ENCODE peak calls at places on chromosomes 11 and 22, in four cellular contexts. C is neuronal stem cell, H is mesenchymal stem cell, A is IMR-90. X is an unnamed sample.

GRCh38 chr11:67270256-67271211 is 4.3 kb downstream of the GRK2 start:
- DNase-seq in C (no peak), H (peak), A (no peak), X (peak)

GRCh38 chr22:39362932-39363331 is 13.1 kb downstream of the SYNGR1 start:
- DNase-seq in C (no peak), H (no peak), A (no peak), X (no peak)

GRCh38 chr11:130055637-130056036 is 14.1 kb upstream of the APLP2 start:
- DNase-seq in C (no peak), H (no peak), A (no peak), X (peak)

GRCh38 chr22:40241200-40241763 is 63.6 kb downstream of the TNRC6B start:
- DNase-seq in C (no peak), H (no peak), A (no peak), X (no peak)

GRCh38 chr11:127000291-127000968 is at the start of gene KIRREL3:
- DNase-seq in C (no peak), H (peak), A (peak), X (peak)

GRCh38 chr11:102829671-102830070 is 13.7 kb downstream of the MMP3 start:
- DNase-seq in C (no peak), H (no peak), A (no peak), X (no peak)

GRCh38 chr11:10400856-10401255 is 54.2 kb upstream of the AMPD3 start:
- DNase-seq in C (no peak), H (no peak), A (peak), X (no peak)

GRCh38 chr22:35253946-35254345 is 3.3 kb upstream of the HMGXB4 start:
- DNase-seq in C (no peak), H (no peak), A (no peak), X (no peak)

GRCh38 chr11:124799384-124800225 is 601 bp downstream of the MSANTD2 start:
- DNase-seq in C (peak), H (peak), A (peak), X (no peak)

GRCh38 chr22:44648821-44649566 is 53.0 kb upstream of the PRR5 start:
- DNase-seq in C (no peak), H (peak), A (peak), X (no peak)

GRCh38 chr22:19038164-19038546 is 84.1 kb downstream of the DGCR2 start:
- DNase-seq in C (no peak), H (no peak), A (no peak), X (no peak)

GRCh38 chr11:56885182-56885581 is 103.5 kb upstream of the OR5AK2 start:
- DNase-seq in C (peak), H (no peak), A (no peak), X (no peak)

GRCh38 chr11:118437736-118438125 is 1.4 kb downstream of the KMT2A start:
- DNase-seq in C (peak), H (peak), A (peak), X (no peak)

GRCh38 chr11:93838967-93839366 is 11.5 kb downstream of the VSTM5 start:
- DNase-seq in C (no peak), H (no peak), A (no peak), X (no peak)

GRCh38 chr11:119262668-119263351 is 54.1 kb downstream of the MCAM start:
- DNase-seq in C (no peak), H (peak), A (peak), X (no peak)

GRCh38 chr11:87039371-87039770 is 1.6 kb downstream of the TMEM135 start:
- DNase-seq in C (no peak), H (no peak), A (peak), X (no peak)

GRCh38 chr11:267491-267994 is 10.7 kb upstream of the NLRP6 start:
- DNase-seq in C (no peak), H (no peak), A (no peak), X (no peak)

GRCh38 chr11:8070417-8071101 is 10.5 kb upstream of the TUB start:
- DNase-seq in C (no peak), H (peak), A (peak), X (no peak)

GRCh38 chr11:114088216-114088615 is 28.7 kb downstream of the ZBTB16 start:
- DNase-seq in C (no peak), H (no peak), A (no peak), X (no peak)

GRCh38 chr11:102407901-102408300 is 44.7 kb downstream of the TMEM123 start:
- DNase-seq in C (no peak), H (no peak), A (no peak), X (no peak)

GRCh38 chr11:100010393-100010792 is 676.7 kb upstream of the ARHGAP42 start:
- DNase-seq in C (no peak), H (no peak), A (no peak), X (peak)

GRCh38 chr11:63906087-63906486 is 10.9 kb downstream of the RCOR2 start:
- DNase-seq in C (no peak), H (no peak), A (no peak), X (no peak)

GRCh38 chr11:128862913-128863660 is 4.0 kb downstream of the KCNJ1 start:
- DNase-seq in C (no peak), H (peak), A (peak), X (no peak)

GRCh38 chr22:36086629-36087254 is 58.1 kb upstream of the RBFOX2 start:
- DNase-seq in C (no peak), H (no peak), A (no peak), X (no peak)

GRCh38 chr11:118592616-118593367 is 14.6 kb upstream of the PHLDB1 start:
- DNase-seq in C (no peak), H (peak), A (no peak), X (no peak)

GRCh38 chr11:33899383-33900037 is 7.6 kb upstream of the LMO2 start:
- DNase-seq in C (no peak), H (peak), A (peak), X (no peak)

GRCh38 chr11:33802414-33802950 is 28.2 kb upstream of the FBXO3 start:
- DNase-seq in C (peak), H (peak), A (peak), X (peak)

GRCh38 chr11:94938399-94939055 is 34.8 kb downstream of the CWC15 start:
- DNase-seq in C (no peak), H (peak), A (peak), X (no peak)

GRCh38 chr11:86511086-86511551 is 136.4 kb downstream of the CCDC81 start:
- DNase-seq in C (no peak), H (peak), A (peak), X (no peak)

GRCh38 chr11:70577948-70578347 is 179.6 kb downstream of the CTTN start:
- DNase-seq in C (no peak), H (no peak), A (no peak), X (no peak)

GRCh38 chr11:68938816-68939582 is 35.3 kb downstream of the IGHMBP2 start:
- DNase-seq in C (no peak), H (no peak), A (no peak), X (no peak)

GRCh38 chr11:64025205-64025604 is 10.5 kb upstream of the FLRT1 start:
- DNase-seq in C (no peak), H (no peak), A (no peak), X (no peak)

GRCh38 chr11:2301631-2302272 is at the start of the genes C11orf21 and TSPAN32:
- DNase-seq in C (no peak), H (peak), A (peak), X (no peak)

GRCh38 chr22:17960695-17961442 is 63.5 kb downstream of the MICAL3 start:
- DNase-seq in C (no peak), H (no peak), A (no peak), X (no peak)

GRCh38 chr11:41786087-41786486 is 326.6 kb upstream of the LRRC4C start:
- DNase-seq in C (no peak), H (peak), A (no peak), X (no peak)

GRCh38 chr11:76735218-76735480 is 48.0 kb upstream of the TSKU start:
- DNase-seq in C (no peak), H (no peak), A (no peak), X (no peak)
- H3K18ac ChIP-seq in C (no peak), H (no peak), A (no peak), X (no peak)

DNA sequence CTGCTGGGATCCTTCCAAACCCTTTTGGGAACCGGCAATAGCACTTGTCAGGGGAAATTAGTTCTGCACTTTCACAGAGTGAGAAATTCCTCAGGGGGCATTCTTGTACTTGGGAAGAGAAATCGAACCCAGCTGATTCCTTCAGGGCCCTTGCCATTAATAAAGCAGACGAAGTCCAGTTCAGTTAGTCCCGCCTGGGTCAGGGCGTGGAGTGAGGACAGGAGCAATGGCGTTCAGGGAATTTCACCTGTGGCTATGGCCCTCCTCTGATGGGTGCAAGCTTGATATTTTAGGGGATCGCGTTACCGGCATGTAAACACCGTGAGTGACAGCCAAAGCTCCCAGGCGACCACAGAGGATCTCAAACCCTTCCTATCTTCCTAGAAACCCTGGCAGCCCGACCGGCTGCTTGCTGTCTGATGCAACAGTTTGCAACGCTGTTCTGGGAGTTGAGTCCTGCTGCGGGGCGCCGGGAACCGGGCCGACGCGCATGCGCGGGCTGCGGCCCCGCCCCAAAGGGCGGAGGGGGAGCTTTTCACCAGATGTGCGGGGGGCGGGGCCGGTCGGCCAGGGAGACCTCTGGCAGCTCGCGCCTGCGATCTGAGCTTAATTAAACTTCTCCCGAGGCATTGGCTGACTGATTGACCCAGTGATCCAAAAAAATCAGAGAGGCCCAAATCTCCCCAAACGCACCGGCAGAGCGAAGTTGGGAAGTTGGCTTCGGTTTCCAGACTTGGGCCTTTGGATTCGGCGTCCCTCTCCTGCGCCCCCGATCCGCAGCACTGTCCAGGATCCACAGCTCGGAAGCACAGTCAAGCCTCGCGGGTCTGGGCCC is 34.3 kb upstream of the CREB3L1 start:
- DNase-seq in C (peak), H (peak), A (peak), X (peak)
- H2AK5ac ChIP-seq in C (no peak), H (peak), A (peak), X (peak)

DNA sequence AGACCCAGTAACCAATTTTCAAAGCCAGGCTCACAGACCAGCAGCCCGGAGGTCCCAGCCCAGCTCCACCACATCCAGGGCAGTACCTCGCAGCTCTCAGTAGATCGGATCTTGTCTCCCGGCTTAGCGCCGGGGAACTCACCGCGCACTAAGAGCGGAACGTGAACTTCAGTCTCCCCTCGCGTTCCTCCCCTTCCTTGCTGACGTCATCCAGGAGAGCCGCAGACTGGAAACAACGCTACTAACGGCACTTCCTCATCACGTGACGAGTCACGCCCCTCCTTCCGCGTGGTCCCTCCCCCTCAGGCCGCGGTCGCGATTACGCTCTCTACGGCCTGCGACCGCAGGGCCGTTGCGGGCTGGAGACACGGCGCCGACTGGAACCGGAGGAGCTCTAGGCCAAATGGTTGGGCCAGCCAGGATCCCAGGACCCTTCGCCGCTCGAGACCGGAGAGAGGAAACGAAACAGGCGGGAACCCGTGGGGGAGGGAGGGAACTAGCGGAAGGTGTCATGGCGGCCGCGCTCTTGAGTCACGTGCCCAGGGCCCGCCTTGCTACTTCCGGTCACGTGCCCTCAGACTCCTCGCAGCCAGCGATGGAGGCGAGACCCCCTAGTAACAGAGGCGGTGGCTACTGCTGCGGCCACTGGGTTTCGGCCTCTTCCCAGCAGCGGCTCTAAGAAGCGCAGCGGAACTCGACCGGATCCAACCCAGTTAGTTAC is at the start of the genes GTF2H1 and HPS5:
- DNase-seq in C (peak), H (peak), A (peak), X (peak)
- H3K18ac ChIP-seq in C (peak), H (peak), A (peak), X (peak)

DNA sequence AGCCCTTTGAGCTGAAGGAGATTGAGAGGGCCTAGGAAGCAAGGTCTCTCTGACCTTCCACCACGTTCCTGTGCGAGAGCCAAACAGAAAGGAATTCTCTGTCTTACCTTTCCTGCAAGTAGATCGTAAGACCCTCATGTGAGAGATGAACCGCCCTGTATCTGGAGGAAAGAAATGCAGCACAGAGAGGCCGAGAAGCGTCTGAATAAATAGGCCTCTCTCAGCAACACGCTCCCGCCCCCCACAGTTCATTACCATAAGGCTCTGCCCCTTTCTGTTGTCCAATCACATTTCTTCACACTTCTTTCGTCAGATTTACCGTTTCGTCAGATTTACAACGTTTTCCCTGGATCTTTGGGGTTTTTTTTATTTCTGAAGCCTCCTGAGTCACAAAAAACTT is 90.3 kb downstream of the BLID start:
- DNase-seq in C (no peak), H (no peak), A (no peak), X (no peak)
- H2AK5ac ChIP-seq in C (no peak), H (no peak), A (peak), X (no peak)

DNA sequence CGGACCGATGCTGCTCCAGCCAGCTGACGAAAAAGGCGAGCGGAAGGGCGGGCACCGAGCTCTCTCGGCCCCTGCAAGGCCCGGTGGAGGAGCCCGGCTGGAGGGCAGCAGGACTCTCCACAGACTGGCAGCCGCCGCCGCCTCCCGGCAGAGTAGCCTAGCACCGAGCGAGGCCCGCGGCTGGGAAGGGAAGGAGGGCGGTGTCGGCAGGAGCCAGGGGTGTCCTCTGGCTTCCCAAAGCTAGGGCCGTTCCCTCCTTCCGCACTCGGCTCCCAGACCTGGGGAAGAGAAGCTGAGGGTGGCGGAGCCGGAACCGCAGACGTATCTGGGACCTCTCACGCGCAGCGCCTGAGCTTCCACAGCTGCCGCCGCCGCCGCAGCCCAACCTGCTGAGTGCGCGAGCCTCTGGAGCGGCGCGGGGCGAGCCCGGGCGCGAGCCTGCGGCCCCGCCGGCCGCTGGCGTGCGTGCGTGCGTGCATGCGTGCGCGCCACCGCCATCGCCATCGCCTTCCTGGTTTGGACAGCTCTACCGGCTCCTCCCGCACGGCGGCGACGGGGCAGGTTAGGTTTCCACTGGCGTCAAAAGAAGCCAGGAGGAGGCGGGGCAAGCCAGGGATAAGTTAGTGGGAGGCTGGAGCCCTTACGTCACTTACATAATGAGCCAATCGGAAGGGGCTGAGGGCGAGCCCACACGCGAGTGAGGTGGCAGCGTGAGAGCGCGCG is at the start of gene RAB6A:
- DNase-seq in C (peak), H (peak), A (peak), X (peak)
- H3K18ac ChIP-seq in C (peak), H (peak), A (peak), X (peak)

GRCh38 chr22:20216863-20217499 is 51.1 kb downstream of the RTN4R start:
- DNase-seq in C (no peak), H (no peak), A (no peak), X (no peak)
- H2AK5ac ChIP-seq in C (peak), H (no peak), A (no peak), X (no peak)